ENCODE peak calls at places on chromosomes 4 and X, in five cellular contexts. One of them, this sample, is unnamed.

GRCh38 chr4:182533948-182534347 is 290.7 kb downstream of the TENM3 start:
- DNase-seq in upper lobe of left lung: no peak
- DNase-seq in spleen: no peak
- DNase-seq in stomach: no peak
- DNase-seq in SK-N-SH: no peak
- DNase-seq in this sample: no peak

GRCh38 chr4:125085-125820 is 952 bp downstream of the ZNF718 start:
- DNase-seq in upper lobe of left lung: peak; percentile 73
- DNase-seq in spleen: peak; percentile 89
- DNase-seq in SK-N-SH: no peak
- DNase-seq in stomach: peak; percentile 47
- DNase-seq in this sample: peak; percentile 53

GRCh38 chr4:112552668-112553067 is 36.7 kb upstream of the NEUROG2 start:
- DNase-seq in spleen: no peak
- DNase-seq in stomach: no peak
- DNase-seq in SK-N-SH: no peak
- DNase-seq in upper lobe of left lung: no peak
- DNase-seq in this sample: no peak

GRCh38 chr4:89704651-89705395 is 132.1 kb downstream of the SNCA start:
- DNase-seq in upper lobe of left lung: no peak
- DNase-seq in SK-N-SH: no peak
- DNase-seq in spleen: no peak
- DNase-seq in stomach: no peak
- DNase-seq in this sample: no peak

GRCh38 chrX:39848243-39848642 is 249.5 kb downstream of the BCOR start:
- DNase-seq in spleen: no peak
- DNase-seq in stomach: no peak
- DNase-seq in SK-N-SH: no peak
- DNase-seq in upper lobe of left lung: no peak
- DNase-seq in this sample: no peak

GRCh38 chr4:139887962-139888735 is 222.5 kb downstream of the MGST2 start:
- DNase-seq in spleen: no peak
- DNase-seq in stomach: no peak
- DNase-seq in SK-N-SH: peak; percentile 23
- DNase-seq in upper lobe of left lung: peak; percentile 75
- DNase-seq in this sample: peak; percentile 16

GRCh38 chr4:94695389-94695788 is 62.4 kb upstream of the BMPR1B start:
- DNase-seq in SK-N-SH: no peak
- DNase-seq in stomach: no peak
- DNase-seq in spleen: no peak
- DNase-seq in upper lobe of left lung: no peak
- DNase-seq in this sample: no peak

GRCh38 chr4:1045193-1045594 is 33.8 kb downstream of the FGFRL1 start:
- DNase-seq in SK-N-SH: no peak
- DNase-seq in spleen: peak; percentile 47
- DNase-seq in upper lobe of left lung: no peak
- DNase-seq in stomach: no peak
- DNase-seq in this sample: no peak

GRCh38 chr4:185232370-185232769 is 23.0 kb downstream of the SNX25 start:
- DNase-seq in upper lobe of left lung: no peak
- DNase-seq in spleen: no peak
- DNase-seq in SK-N-SH: peak; percentile 51
- DNase-seq in stomach: no peak
- DNase-seq in this sample: no peak

GRCh38 chr4:74997942-74998341 is 65.0 kb downstream of the PARM1 start:
- DNase-seq in upper lobe of left lung: no peak
- DNase-seq in stomach: no peak
- DNase-seq in SK-N-SH: no peak
- DNase-seq in spleen: no peak
- DNase-seq in this sample: no peak

GRCh38 chrX:118802857-118803256 is 20.8 kb upstream of the ZCCHC12 start:
- DNase-seq in upper lobe of left lung: peak; percentile 43
- DNase-seq in stomach: no peak
- DNase-seq in SK-N-SH: no peak
- DNase-seq in spleen: no peak
- DNase-seq in this sample: no peak

GRCh38 chr4:109559983-109560686 is at the start of gene MCUB:
- DNase-seq in spleen: peak; percentile 97
- DNase-seq in upper lobe of left lung: peak; percentile 87
- DNase-seq in SK-N-SH: peak; percentile 94
- DNase-seq in stomach: peak; percentile 79
- DNase-seq in this sample: peak; percentile 89

GRCh38 chr4:76953956-76954355 is 4.4 kb downstream of the SEPTIN11 start:
- DNase-seq in SK-N-SH: no peak
- DNase-seq in upper lobe of left lung: no peak
- DNase-seq in spleen: no peak
- DNase-seq in stomach: no peak
- DNase-seq in this sample: no peak

GRCh38 chr4:53716011-53716410 is 124.7 kb upstream of the LNX1 start:
- DNase-seq in stomach: no peak
- DNase-seq in spleen: no peak
- DNase-seq in upper lobe of left lung: no peak
- DNase-seq in SK-N-SH: no peak
- DNase-seq in this sample: no peak

GRCh38 chr4:152957437-152958185 is 21.5 kb downstream of the FHDC1 start:
- DNase-seq in spleen: no peak
- DNase-seq in SK-N-SH: no peak
- DNase-seq in stomach: peak; percentile 79
- DNase-seq in upper lobe of left lung: peak; percentile 73
- DNase-seq in this sample: peak; percentile 83

GRCh38 chr4:113449407-113449974 is 312.0 kb downstream of the CAMK2D start:
- DNase-seq in spleen: no peak
- DNase-seq in upper lobe of left lung: no peak
- DNase-seq in stomach: no peak
- DNase-seq in SK-N-SH: no peak
- DNase-seq in this sample: no peak

GRCh38 chrX:46279925-46280313 is 265.3 kb downstream of the ZNF674 start:
- DNase-seq in spleen: no peak
- DNase-seq in upper lobe of left lung: no peak
- DNase-seq in stomach: no peak
- DNase-seq in SK-N-SH: no peak
- DNase-seq in this sample: no peak

GRCh38 chrX:10111364-10112148 is 45.2 kb upstream of the CLCN4 start:
- DNase-seq in spleen: peak; percentile 90
- DNase-seq in stomach: no peak
- DNase-seq in upper lobe of left lung: no peak
- DNase-seq in SK-N-SH: no peak
- DNase-seq in this sample: peak; percentile 56

GRCh38 chr4:120850048-120850599 is 72.4 kb downstream of the PRDM5 start:
- DNase-seq in spleen: no peak
- DNase-seq in SK-N-SH: no peak
- DNase-seq in upper lobe of left lung: no peak
- DNase-seq in stomach: no peak
- DNase-seq in this sample: no peak

GRCh38 chr4:122876456-122876855 is 45.9 kb downstream of the NUDT6 start:
- DNase-seq in upper lobe of left lung: no peak
- DNase-seq in spleen: no peak
- DNase-seq in SK-N-SH: no peak
- DNase-seq in stomach: no peak
- DNase-seq in this sample: no peak

GRCh38 chr4:107744532-107744931 is 24.5 kb upstream of the PAPSS1 start:
- DNase-seq in upper lobe of left lung: no peak
- DNase-seq in spleen: no peak
- DNase-seq in SK-N-SH: no peak
- DNase-seq in stomach: no peak
- DNase-seq in this sample: no peak

GRCh38 chrX:44071847-44072545 is 98.8 kb upstream of the NDP start:
- DNase-seq in SK-N-SH: no peak
- DNase-seq in stomach: no peak
- DNase-seq in upper lobe of left lung: no peak
- DNase-seq in spleen: no peak
- DNase-seq in this sample: no peak

GRCh38 chr4:80705311-80705710 is 325.2 kb upstream of the BMP3 start:
- DNase-seq in spleen: no peak
- DNase-seq in upper lobe of left lung: no peak
- DNase-seq in SK-N-SH: no peak
- DNase-seq in stomach: no peak
- DNase-seq in this sample: no peak

GRCh38 chr4:140049024-140049923 is 104.7 kb downstream of the MAML3 start:
- DNase-seq in upper lobe of left lung: peak; percentile 74
- DNase-seq in stomach: peak; percentile 49
- DNase-seq in spleen: peak; percentile 80
- DNase-seq in SK-N-SH: peak; percentile 62
- DNase-seq in this sample: peak; percentile 64

GRCh38 chr4:170027181-170027829 is 1.1 kb upstream of the MFAP3L start:
- DNase-seq in upper lobe of left lung: peak; percentile 90
- DNase-seq in SK-N-SH: peak; percentile 95
- DNase-seq in stomach: peak; percentile 93
- DNase-seq in spleen: peak; percentile 95
- DNase-seq in this sample: peak; percentile 96

GRCh38 chr4:1360423-1361283 is 13.6 kb downstream of the UVSSA start:
- DNase-seq in spleen: no peak
- DNase-seq in upper lobe of left lung: no peak
- DNase-seq in stomach: no peak
- DNase-seq in SK-N-SH: peak; percentile 61
- DNase-seq in this sample: no peak

DNA sequence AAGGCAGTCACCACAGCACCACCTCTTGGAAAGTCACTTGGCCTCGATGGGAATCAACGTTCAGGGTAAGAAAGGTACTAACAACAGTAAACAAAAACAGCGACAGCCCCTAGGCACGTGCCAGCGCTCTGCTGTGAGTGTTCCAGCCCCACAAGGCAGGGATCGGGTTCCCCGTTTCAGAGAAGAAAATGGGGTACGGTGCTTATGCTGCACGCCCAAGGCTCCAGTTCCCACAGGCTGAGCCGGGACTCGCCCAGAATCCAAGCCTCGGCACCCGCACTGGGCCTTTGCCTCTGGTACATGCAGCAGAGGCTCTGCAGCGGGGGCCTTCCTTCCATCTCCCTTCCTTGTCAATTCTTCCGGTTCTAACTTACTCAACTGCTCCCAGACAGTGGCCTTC is 37.3 kb downstream of the WDR1 start:
- DNase-seq in stomach: peak; percentile 24
- DNase-seq in spleen: peak; percentile 62
- DNase-seq in upper lobe of left lung: peak; percentile 16
- DNase-seq in SK-N-SH: no peak
- DNase-seq in this sample: no peak
- TF ChIP-seq POLR2AphosphoS5 in stomach: no peak
- TF ChIP-seq POLR2AphosphoS5 in spleen: no peak
- TF ChIP-seq POLR2AphosphoS5 in upper lobe of left lung: no peak
- TF ChIP-seq POLR2AphosphoS5 in SK-N-SH: no peak
- TF ChIP-seq POLR2AphosphoS5 in this sample: no peak

GRCh38 chr4:88599714-88600113 is 7.4 kb downstream of the HERC3 start:
- DNase-seq in SK-N-SH: no peak
- DNase-seq in stomach: no peak
- DNase-seq in spleen: no peak
- DNase-seq in upper lobe of left lung: no peak
- DNase-seq in this sample: no peak

GRCh38 chr4:88592600-88593448 is 544 bp downstream of the HERC3 start:
- DNase-seq in upper lobe of left lung: peak; percentile 89
- DNase-seq in SK-N-SH: peak; percentile 93
- DNase-seq in stomach: peak; percentile 84
- DNase-seq in spleen: peak; percentile 97
- DNase-seq in this sample: peak; percentile 86

GRCh38 chr4:88599298-88599697 is 7.0 kb downstream of the HERC3 start:
- DNase-seq in SK-N-SH: no peak
- DNase-seq in spleen: no peak
- DNase-seq in upper lobe of left lung: no peak
- DNase-seq in stomach: no peak
- DNase-seq in this sample: no peak

GRCh38 chr4:88600129-88600849 is 8.0 kb downstream of the HERC3 start:
- DNase-seq in spleen: no peak
- DNase-seq in SK-N-SH: no peak
- DNase-seq in stomach: no peak
- DNase-seq in upper lobe of left lung: no peak
- DNase-seq in this sample: no peak

DNA sequence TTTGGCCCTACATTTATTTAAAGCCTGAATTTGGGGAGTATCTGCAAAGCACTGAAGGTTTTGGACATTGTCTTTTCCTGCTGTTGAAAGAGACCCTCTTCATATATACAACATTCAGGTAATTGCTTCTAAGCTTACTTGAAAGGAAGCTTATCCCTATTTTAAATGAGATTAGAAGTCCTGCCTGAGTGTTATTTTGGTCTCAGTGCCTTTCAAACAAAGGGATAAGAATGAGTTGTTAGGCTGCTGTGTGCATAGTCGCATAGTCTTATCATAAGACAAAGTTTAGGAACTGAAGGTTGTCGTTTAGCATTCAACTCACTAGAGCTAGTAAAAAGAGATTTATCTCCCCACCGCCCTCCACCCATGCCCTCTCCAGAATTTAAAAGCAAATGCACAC is 5.7 kb downstream of the HERC3 start:
- DNase-seq in stomach: no peak
- DNase-seq in spleen: no peak
- DNase-seq in upper lobe of left lung: no peak
- DNase-seq in SK-N-SH: no peak
- DNase-seq in this sample: no peak
- H3K27ac ChIP-seq in stomach: peak overlapping the region; percentile 68
- H3K27ac ChIP-seq in spleen: no peak overlapping the region
- H3K27ac ChIP-seq in upper lobe of left lung: peak overlapping the region; percentile 43
- H3K27ac ChIP-seq in SK-N-SH: peak overlapping the region; percentile 99
- H3K27ac ChIP-seq in this sample: no peak overlapping the region

DNA sequence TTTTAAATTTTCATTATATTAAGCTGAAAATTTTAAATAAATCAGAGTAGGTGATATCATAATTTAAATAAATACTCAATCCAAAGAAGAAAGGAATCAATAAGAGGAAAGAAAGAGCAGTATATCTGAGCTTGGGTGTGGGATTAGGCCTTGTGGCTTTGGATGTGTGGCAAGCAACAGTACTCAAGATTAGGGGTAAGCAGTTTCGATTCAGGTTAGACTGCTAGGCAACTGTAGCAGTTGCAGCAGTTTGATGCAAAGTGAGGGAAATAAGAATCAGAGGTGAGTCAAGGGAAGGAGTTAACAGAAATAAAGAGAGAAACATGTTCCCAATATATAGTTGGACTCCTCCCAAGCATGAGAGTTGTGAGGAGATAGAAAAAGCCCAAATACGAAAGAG is 599.6 kb upstream of the KLHL4 start:
- DNase-seq in SK-N-SH: no peak
- DNase-seq in upper lobe of left lung: no peak
- DNase-seq in stomach: no peak
- DNase-seq in spleen: no peak
- DNase-seq in this sample: no peak
- TF ChIP-seq POLR2AphosphoS5 in SK-N-SH: no peak
- TF ChIP-seq POLR2AphosphoS5 in upper lobe of left lung: no peak
- TF ChIP-seq POLR2AphosphoS5 in stomach: no peak
- TF ChIP-seq POLR2AphosphoS5 in spleen: no peak
- TF ChIP-seq POLR2AphosphoS5 in this sample: no peak

GRCh38 chrX:112841114-112841819 is 636 bp upstream of the AMOT start:
- DNase-seq in stomach: peak; percentile 83
- DNase-seq in upper lobe of left lung: peak; percentile 88
- DNase-seq in SK-N-SH: peak; percentile 86
- DNase-seq in spleen: peak; percentile 89
- DNase-seq in this sample: peak; percentile 88

GRCh38 chrX:112839856-112840255 is 775 bp downstream of the AMOT start:
- DNase-seq in SK-N-SH: no peak
- DNase-seq in upper lobe of left lung: no peak
- DNase-seq in stomach: no peak
- DNase-seq in spleen: no peak
- DNase-seq in this sample: no peak

GRCh38 chrX:112844250-112844649 is 3.6 kb upstream of the AMOT start:
- DNase-seq in upper lobe of left lung: no peak
- DNase-seq in SK-N-SH: no peak
- DNase-seq in stomach: no peak
- DNase-seq in spleen: no peak
- DNase-seq in this sample: no peak

GRCh38 chrX:112840382-112841113 is at the start of gene AMOT:
- DNase-seq in SK-N-SH: peak; percentile 83
- DNase-seq in spleen: peak; percentile 88
- DNase-seq in upper lobe of left lung: peak; percentile 79
- DNase-seq in stomach: peak; percentile 71
- DNase-seq in this sample: peak; percentile 82

GRCh38 chrX:112841820-112842157 is 1.2 kb upstream of the AMOT start:
- DNase-seq in SK-N-SH: no peak
- DNase-seq in stomach: no peak
- DNase-seq in upper lobe of left lung: no peak
- DNase-seq in spleen: no peak
- DNase-seq in this sample: no peak
- H3K27ac ChIP-seq in SK-N-SH: no peak overlapping the region
- H3K27ac ChIP-seq in stomach: peak overlapping the region; percentile 85
- H3K27ac ChIP-seq in upper lobe of left lung: no peak overlapping the region
- H3K27ac ChIP-seq in spleen: no peak overlapping the region
- H3K27ac ChIP-seq in this sample: peak overlapping the region; percentile 93